ENCODE peak calls at places on chromosomes 3 and 15, in four cellular contexts. Q, H, E and S are unnamed samples.
A peak's percentile ranks its signal among the peaks of the same experiment; 100 is the strongest.

GRCh38 chr3:4698125-4698821 is 205.1 kb downstream of the ITPR1 start:
- DNase-seq in Q (no peak), H (no peak), E (no peak), S (no peak)

GRCh38 chr3:138241061-138241460 is 54.0 kb downstream of the ARMC8 start:
- DNase-seq in Q (no peak), H (no peak), E (no peak), S (no peak)

GRCh38 chr3:24101676-24102168 is 156.6 kb downstream of the NR1D2 start:
- DNase-seq in Q (no peak), H (no peak), E (no peak), S (no peak)

GRCh38 chr15:61063875-61064320 is 165.2 kb downstream of the RORA start:
- DNase-seq in Q (no peak), H (no peak), E (no peak), S (peak; percentile 75)

GRCh38 chr3:23698652-23699313 is 107.0 kb upstream of the UBE2E1 start:
- DNase-seq in Q (no peak), H (no peak), E (no peak), S (no peak)

GRCh38 chr15:73991260-73991659 is 835 bp downstream of the STOML1 start:
- DNase-seq in Q (no peak), H (no peak), E (no peak), S (no peak)

GRCh38 chr3:12186515-12187286 is 28.0 kb upstream of the TIMP4 start:
- DNase-seq in Q (no peak), H (no peak), E (no peak), S (no peak)

GRCh38 chr15:68278345-68279217 is 1.0 kb downstream of the FEM1B start:
- DNase-seq in Q (no peak), H (no peak), E (peak; percentile 84), S (peak; percentile 45)

GRCh38 chr3:137105277-137105977 is 147.6 kb downstream of the IL20RB start:
- DNase-seq in Q (peak; percentile 19), H (no peak), E (no peak), S (peak; percentile 69)

GRCh38 chr15:48182749-48183148 is 4.7 kb upstream of the MYEF2 start:
- DNase-seq in Q (no peak), H (no peak), E (no peak), S (no peak)

GRCh38 chr3:124351430-124352142 is 359.7 kb upstream of the ROPN1 start:
- DNase-seq in Q (no peak), H (no peak), E (no peak), S (peak; percentile 65)

GRCh38 chr3:143010024-143010423 is 8.7 kb downstream of the U2SURP start:
- DNase-seq in Q (no peak), H (no peak), E (no peak), S (no peak)

GRCh38 chr3:66592061-66592875 is 91.4 kb upstream of the LRIG1 start:
- DNase-seq in Q (no peak), H (no peak), E (no peak), S (no peak)

GRCh38 chr3:186013312-186013711 is 75.5 kb upstream of the TRA2B start:
- DNase-seq in Q (no peak), H (no peak), E (no peak), S (no peak)

GRCh38 chr3:131804565-131805133 is 230.2 kb downstream of the CPNE4 start:
- DNase-seq in Q (no peak), H (no peak), E (no peak), S (no peak)

GRCh38 chr15:42679285-42680141 is 57.4 kb downstream of the CDAN1 start:
- DNase-seq in Q (no peak), H (no peak), E (no peak), S (peak; percentile 3)

GRCh38 chr3:197692641-197693040 is 44.1 kb downstream of the RUBCN start:
- DNase-seq in Q (no peak), H (no peak), E (no peak), S (no peak)

GRCh38 chr15:69561071-69561784 is 108.6 kb downstream of the RPLP1 start:
- DNase-seq in Q (no peak), H (no peak), E (no peak), S (peak; percentile 88)

GRCh38 chr3:116263842-116264545 is 181.3 kb downstream of the LSAMP start:
- DNase-seq in Q (no peak), H (no peak), E (no peak), S (no peak)

GRCh38 chr3:188510366-188510765 is 356.4 kb downstream of the LPP start:
- DNase-seq in Q (no peak), H (no peak), E (no peak), S (no peak)

GRCh38 chr15:48563944-48564343 is 81.6 kb downstream of the FBN1 start:
- DNase-seq in Q (no peak), H (no peak), E (no peak), S (no peak)

GRCh38 chr3:78867409-78868372 is 900.1 kb downstream of the ROBO1 start:
- DNase-seq in Q (no peak), H (no peak), E (no peak), S (peak; percentile 28)

GRCh38 chr3:129112308-129113052 is 9.1 kb downstream of the RAB43 start:
- DNase-seq in Q (no peak), H (no peak), E (no peak), S (no peak)

GRCh38 chr15:90232196-90232595 is 1.5 kb downstream of the CIB1 start:
- DNase-seq in Q (peak; percentile 39), H (no peak), E (no peak), S (no peak)

GRCh38 chr3:95184038-95184437 is 1121.2 kb downstream of the NSUN3 start:
- DNase-seq in Q (no peak), H (no peak), E (no peak), S (no peak)

GRCh38 chr15:35740761-35741160 is 194.8 kb upstream of the DPH6 start:
- DNase-seq in Q (no peak), H (no peak), E (no peak), S (no peak)

GRCh38 chr3:81485444-81485865 is 276.0 kb downstream of the GBE1 start:
- DNase-seq in Q (peak; percentile 1), H (no peak), E (no peak), S (no peak)

GRCh38 chr3:39378092-39378491 is 5.1 kb upstream of the SLC25A38 start:
- DNase-seq in Q (peak; percentile 31), H (peak; percentile 52), E (no peak), S (no peak)

GRCh38 chr15:80568298-80568697 is 126.8 kb upstream of the ABHD17C start:
- DNase-seq in Q (no peak), H (no peak), E (no peak), S (no peak)